ENCODE peak calls at places on chromosomes 12 and 14, in six cellular contexts. O, N, W, R, B and V are unnamed samples.

GRCh38 chr14:65318636-65319506 is 93.7 kb upstream of the FUT8 start:
- DNase-seq in W (no peak), R (no peak), N (no peak), O (no peak), B (no peak), V (no peak)

GRCh38 chr12:83753205-83753604 is 1066.5 kb downstream of the TMTC2 start:
- DNase-seq in N (no peak), O (no peak), B (no peak), R (no peak), W (no peak), V (no peak)

GRCh38 chr14:99745307-99745951 is 47.8 kb upstream of the EML1 start:
- DNase-seq in B (no peak), W (no peak), R (no peak), O (peak), N (no peak), V (no peak)

GRCh38 chr12:86914716-86915115 is 658.5 kb upstream of the MGAT4C start:
- DNase-seq in N (no peak), R (no peak), O (peak), W (no peak), B (no peak), V (no peak)

GRCh38 chr14:97580923-97581495 is 783.8 kb downstream of the VRK1 start:
- DNase-seq in O (peak), B (no peak), N (no peak), W (no peak), R (no peak), V (no peak)

GRCh38 chr12:107398101-107398500 is 287.5 kb upstream of the PWP1 start:
- DNase-seq in N (no peak), O (peak), W (no peak), B (no peak), R (no peak), V (no peak)

GRCh38 chr14:103319422-103319821 is 14.6 kb upstream of the EIF5 start:
- DNase-seq in W (no peak), B (no peak), N (no peak), R (no peak), O (no peak), V (no peak)

GRCh38 chr14:99749142-99749541 is 44.1 kb upstream of the EML1 start:
- DNase-seq in W (no peak), O (no peak), B (no peak), R (no peak), N (no peak), V (no peak)

GRCh38 chr12:90499793-90500192 is 455.2 kb downstream of the CCER1 start:
- DNase-seq in R (no peak), B (no peak), W (no peak), O (no peak), N (no peak), V (no peak)

GRCh38 chr12:124240493-124240892 is 54.4 kb upstream of the RFLNA start:
- DNase-seq in B (no peak), W (peak), N (no peak), O (no peak), R (no peak), V (no peak)

GRCh38 chr12:113048716-113049127 is 7.8 kb upstream of the DTX1 start:
- DNase-seq in R (peak), B (no peak), N (peak), W (no peak), O (peak), V (no peak)

GRCh38 chr14:103708750-103709187 is 6.5 kb downstream of the XRCC3 start:
- DNase-seq in W (no peak), R (peak), B (no peak), O (no peak), N (no peak), V (no peak)

GRCh38 chr12:82527165-82527780 is 159.4 kb upstream of the TMTC2 start:
- DNase-seq in R (peak), B (no peak), N (no peak), W (no peak), O (peak), V (no peak)

GRCh38 chr14:86013663-86014062 is 483.7 kb downstream of the FLRT2 start:
- DNase-seq in R (no peak), B (no peak), W (no peak), O (no peak), N (no peak), V (no peak)

GRCh38 chr14:96747608-96748007 is 49.6 kb upstream of the VRK1 start:
- DNase-seq in B (no peak), R (no peak), O (no peak), N (no peak), W (no peak), V (no peak)

GRCh38 chr12:66503746-66504145 is 175.1 kb downstream of the GRIP1 start:
- DNase-seq in N (no peak), R (no peak), W (no peak), O (no peak), B (no peak), V (no peak)

GRCh38 chr12:49369723-49370145 is 2.5 kb downstream of the SPATS2 start:
- DNase-seq in R (no peak), B (no peak), O (peak), N (no peak), W (no peak), V (no peak)

GRCh38 chr14:39376671-39377403 is 55.4 kb downstream of the FBXO33 start:
- DNase-seq in N (no peak), B (no peak), W (no peak), O (peak), R (no peak), V (no peak)

GRCh38 chr12:52062167-52063080 is 7.4 kb upstream of the ATG101 start:
- DNase-seq in W (no peak), R (no peak), O (no peak), N (no peak), B (no peak), V (no peak)

GRCh38 chr12:32650508-32650907 is 28.6 kb upstream of the DNM1L start:
- DNase-seq in O (no peak), N (no peak), W (no peak), R (no peak), B (no peak), V (no peak)

GRCh38 chr12:48779869-48780268 is 9.0 kb downstream of the ADCY6 start:
- DNase-seq in O (peak), B (peak), N (no peak), W (no peak), R (no peak), V (no peak)

GRCh38 chr14:22545842-22546721 is 42.9 kb downstream of the DAD1 start:
- DNase-seq in O (peak), W (no peak), R (no peak), N (no peak), B (no peak), V (no peak)

GRCh38 chr14:89128616-89129015 is 288.4 kb downstream of the FOXN3 start:
- DNase-seq in R (no peak), N (no peak), W (no peak), O (no peak), B (no peak), V (no peak)

GRCh38 chr14:76948213-76948947 is 80.1 kb downstream of the IRF2BPL start:
- DNase-seq in N (no peak), B (no peak), O (no peak), W (peak), R (no peak), V (no peak)

GRCh38 chr12:132400011-132400641 is 70.7 kb upstream of the GALNT9 start:
- DNase-seq in B (no peak), W (no peak), O (no peak), N (no peak), R (no peak), V (peak)

GRCh38 chr14:96029089-96029650 is 10.0 kb upstream of the C14orf132 start:
- DNase-seq in W (no peak), O (no peak), B (no peak), N (no peak), R (no peak), V (no peak)

GRCh38 chr14:45249847-45250575 is 3.0 kb downstream of the MIS18BP1 start:
- DNase-seq in N (no peak), B (no peak), W (no peak), O (peak), R (no peak), V (no peak)

GRCh38 chr12:546265-546919 is 86.7 kb downstream of the B4GALNT3 start:
- DNase-seq in R (no peak), O (no peak), N (no peak), W (no peak), B (no peak), V (peak)

GRCh38 chr12:71186571-71187288 is 28.9 kb upstream of the TSPAN8 start:
- DNase-seq in W (no peak), N (no peak), O (no peak), B (no peak), R (no peak), V (no peak)

GRCh38 chr12:6452245-6452731 is 446 bp downstream of the TAPBPL start:
- DNase-seq in O (no peak), N (no peak), B (no peak), R (peak), W (no peak), V (peak)

GRCh38 chr14:93055651-93056115 is 60.0 kb downstream of the ITPK1 start:
- DNase-seq in B (no peak), N (no peak), R (no peak), W (no peak), O (no peak), V (no peak)

GRCh38 chr14:92959761-92960680 is 37.1 kb downstream of the CHGA start:
- DNase-seq in N (no peak), B (no peak), W (no peak), O (no peak), R (no peak), V (no peak)

GRCh38 chr12:52246720-52247621 is 13.9 kb downstream of the KRT7 start:
- DNase-seq in W (no peak), R (peak), N (no peak), O (peak), B (no peak), V (peak)

GRCh38 chr14:72680853-72681640 is 212.9 kb downstream of the DPF3 start:
- DNase-seq in N (no peak), B (no peak), R (no peak), O (no peak), W (no peak), V (no peak)

GRCh38 chr14:72677664-72678063 is 216.2 kb downstream of the DPF3 start:
- DNase-seq in B (no peak), W (no peak), R (no peak), O (peak), N (no peak), V (no peak)

GRCh38 chr14:72679591-72680151 is 214.2 kb downstream of the DPF3 start:
- DNase-seq in O (peak), N (no peak), R (no peak), W (no peak), B (no peak), V (no peak)

GRCh38 chr14:72679106-72679505 is 214.8 kb downstream of the DPF3 start:
- DNase-seq in W (no peak), R (no peak), O (peak), B (no peak), N (no peak), V (no peak)

DNA sequence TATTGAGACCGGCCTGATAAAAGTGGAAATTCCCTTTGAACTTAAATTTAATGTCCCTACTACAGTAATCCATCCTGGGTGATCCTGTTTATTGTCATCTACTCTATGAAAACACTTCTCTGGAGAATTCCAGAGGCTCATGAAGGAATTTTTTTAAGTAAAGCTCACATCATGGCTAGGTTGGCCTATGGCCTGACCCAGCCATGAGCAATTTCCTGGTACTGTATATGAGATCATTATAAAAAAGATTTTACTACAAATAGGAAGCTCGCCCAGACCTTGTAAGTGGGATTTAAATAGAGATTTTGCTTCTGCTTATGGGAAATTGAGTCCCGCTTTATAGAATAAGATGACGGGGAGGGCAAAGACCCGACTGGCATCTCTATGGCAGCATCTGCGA is 215.5 kb downstream of the DPF3 start:
- DNase-seq in R (no peak), W (no peak), O (peak), B (no peak), N (no peak), V (no peak)
- H3K27ac ChIP-seq in R (no peak), W (no peak), O (peak), B (no peak), N (no peak), V (no peak)

GRCh38 chr14:68424443-68425172 is 368.3 kb downstream of the ZFP36L1 start:
- DNase-seq in O (no peak), B (no peak), W (no peak), N (no peak), R (no peak), V (no peak)
- H3K27ac ChIP-seq in O (no peak), B (no peak), W (no peak), N (no peak), R (no peak), V (no peak)

GRCh38 chr12:98751580-98752115 is 106.6 kb downstream of the APAF1 start:
- DNase-seq in O (no peak), W (no peak), N (no peak), R (no peak), B (no peak), V (no peak)
- H3K27ac ChIP-seq in O (no peak), W (no peak), N (no peak), R (no peak), B (no peak), V (no peak)

GRCh38 chr14:61223552-61223951 is 57.6 kb downstream of the TMEM30B start:
- DNase-seq in O (no peak), B (no peak), N (no peak), R (no peak), W (no peak), V (no peak)
- H3K27ac ChIP-seq in O (no peak), B (no peak), N (no peak), R (no peak), W (no peak), V (no peak)

DNA sequence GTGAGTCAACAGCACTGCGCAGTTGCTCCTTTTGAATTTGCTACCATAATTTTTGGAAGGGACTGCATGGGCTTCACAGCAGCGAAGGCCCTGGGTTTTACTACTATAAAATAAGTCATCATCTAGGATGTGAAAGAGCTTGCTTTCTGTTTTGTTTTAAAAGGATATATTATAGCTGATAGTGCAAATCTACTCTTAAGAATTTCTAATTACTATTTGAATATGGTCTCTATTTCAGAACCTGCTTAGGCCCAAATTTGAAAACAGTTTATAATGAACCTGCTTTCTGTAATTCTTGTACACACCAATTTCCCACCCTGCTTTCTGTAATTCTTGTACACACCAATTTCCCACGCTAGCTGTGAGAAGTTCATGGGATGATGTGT is 73.0 kb downstream of the SRGAP1 start:
- DNase-seq in B (no peak), N (no peak), W (no peak), R (no peak), O (no peak), V (no peak)
- H3K27ac ChIP-seq in B (no peak), N (no peak), W (no peak), R (no peak), O (peak), V (peak)

GRCh38 chr14:80310950-80311349 is 99.6 kb upstream of the DIO2 start:
- DNase-seq in R (no peak), N (no peak), B (no peak), W (no peak), O (peak), V (no peak)
- H3K27ac ChIP-seq in R (no peak), N (no peak), B (no peak), W (no peak), O (no peak), V (no peak)